ENCODE peak calls at places on chromosomes 1 and 21, in six cellular contexts. D is CD4-positive, alpha-beta T cell; B is left lobe of liver; G is activated T-cell treated with anti-CD3 and anti-CD28 coated beads, Interleukin-2, amount 50 U/mL, for 1 hour; H is ecto neural progenitor cell; W is NCI-H446. U is an unnamed sample.

GRCh38 chr1:219529116-219529515 is 83.8 kb downstream of the ZC3H11B start:
- DNase-seq in D (no peak), B (no peak), G (no peak), H (peak; percentile 52), W (no peak), U (no peak)

GRCh38 chr1:234874291-234875288 is 254.0 kb downstream of the TOMM20 start:
- DNase-seq in D (no peak), B (peak; percentile 92), G (no peak), H (no peak), W (no peak), U (no peak)

GRCh38 chr1:31181515-31182343 is 58.0 kb downstream of the NKAIN1 start:
- DNase-seq in D (no peak), B (peak; percentile 53), G (peak; percentile 40), H (peak; percentile 85), W (no peak), U (no peak)

GRCh38 chr21:38833122-38833521 is 27.4 kb downstream of the ETS2 start:
- DNase-seq in D (no peak), B (no peak), G (no peak), H (no peak), W (no peak), U (no peak)

GRCh38 chr1:116909511-116910378 is at the start of gene PTGFRN:
- DNase-seq in D (no peak), B (peak; percentile 75), G (peak; percentile 44), H (peak; percentile 86), W (peak; percentile 57), U (no peak)

GRCh38 chr1:5620997-5621396 is 371.2 kb downstream of the NPHP4 start:
- DNase-seq in D (no peak), B (no peak), G (no peak), H (peak; percentile 68), W (peak; percentile 9), U (no peak)

GRCh38 chr1:33460947-33461629 is 11.4 kb upstream of the ZSCAN20 start:
- DNase-seq in D (no peak), B (no peak), G (no peak), H (no peak), W (no peak), U (no peak)

GRCh38 chr1:186617860-186618780 is 62.1 kb downstream of the PTGS2 start:
- DNase-seq in D (peak; percentile 15), B (peak; percentile 49), G (peak; percentile 19), H (no peak), W (no peak), U (no peak)

GRCh38 chr21:38702196-38702595 is 103.5 kb upstream of the ETS2 start:
- DNase-seq in D (no peak), B (no peak), G (no peak), H (no peak), W (no peak), U (no peak)

GRCh38 chr1:231407537-231408396 is 14.3 kb downstream of the EGLN1 start:
- DNase-seq in D (no peak), B (no peak), G (no peak), H (no peak), W (no peak), U (no peak)

GRCh38 chr1:28208818-28209441 is 23.9 kb downstream of the DNAJC8 start:
- DNase-seq in D (peak; percentile 49), B (no peak), G (peak; percentile 55), H (no peak), W (peak; percentile 47), U (peak; percentile 3)

GRCh38 chr1:239570878-239571277 is 184.5 kb downstream of the CHRM3 start:
- DNase-seq in D (no peak), B (no peak), G (no peak), H (no peak), W (no peak), U (no peak)

GRCh38 chr21:37915941-37916794 is at the start of gene KCNJ6:
- DNase-seq in D (no peak), B (no peak), G (no peak), H (peak; percentile 88), W (peak; percentile 93), U (peak; percentile 51)

GRCh38 chr1:205791568-205792180 is 16.4 kb upstream of the RAB29 start:
- DNase-seq in D (peak; percentile 44), B (peak; percentile 69), G (peak; percentile 66), H (peak; percentile 76), W (peak; percentile 43), U (no peak)

GRCh38 chr21:38478782-38479181 is 19.5 kb downstream of the ERG start:
- DNase-seq in D (no peak), B (no peak), G (no peak), H (no peak), W (no peak), U (no peak)

GRCh38 chr1:171245458-171246064 is 2.7 kb upstream of the FMO1 start:
- DNase-seq in D (no peak), B (no peak), G (no peak), H (no peak), W (peak; percentile 40), U (no peak)

GRCh38 chr21:42850866-42851391 is 28.4 kb downstream of the WDR4 start:
- DNase-seq in D (no peak), B (no peak), G (peak; percentile 49), H (peak; percentile 65), W (no peak), U (no peak)

GRCh38 chr1:156502396-156502748 is 1.8 kb upstream of the MEF2D start:
- DNase-seq in D (no peak), B (no peak), G (no peak), H (no peak), W (no peak), U (no peak)

GRCh38 chr1:59271861-59272260 is 25.0 kb upstream of the FGGY start:
- DNase-seq in D (no peak), B (no peak), G (no peak), H (no peak), W (no peak), U (no peak)

GRCh38 chr21:30426732-30427131 is 1.0 kb upstream of the KRTAP13-3 start:
- DNase-seq in D (no peak), B (no peak), G (no peak), H (no peak), W (no peak), U (no peak)

GRCh38 chr1:25011966-25012625 is 82.0 kb upstream of the RUNX3 start:
- DNase-seq in D (no peak), B (peak; percentile 58), G (no peak), H (no peak), W (no peak), U (no peak)

GRCh38 chr21:44697811-44698734 is 1.1 kb downstream of the KRTAP10-12 start:
- DNase-seq in D (no peak), B (no peak), G (no peak), H (peak; percentile 70), W (no peak), U (no peak)

GRCh38 chr1:190373705-190374336 is 103.8 kb downstream of the BRINP3 start:
- DNase-seq in D (no peak), B (no peak), G (no peak), H (no peak), W (peak; percentile 8), U (no peak)

GRCh38 chr1:218705911-218706893 is 361.1 kb downstream of the TGFB2 start:
- DNase-seq in D (no peak), B (no peak), G (no peak), H (no peak), W (no peak), U (no peak)

GRCh38 chr1:203185061-203185461 is 1.4 kb downstream of the CHI3L1 start:
- DNase-seq in D (no peak), B (no peak), G (no peak), H (no peak), W (no peak), U (no peak)

GRCh38 chr1:218592688-218593087 is 247.6 kb downstream of the TGFB2 start:
- DNase-seq in D (no peak), B (no peak), G (no peak), H (no peak), W (no peak), U (no peak)

GRCh38 chr1:230661976-230662375 is 19.7 kb downstream of the COG2 start:
- DNase-seq in D (no peak), B (no peak), G (no peak), H (no peak), W (no peak), U (peak; percentile 82)

GRCh38 chr1:62493656-62494055 is 56.8 kb downstream of the USP1 start:
- DNase-seq in D (no peak), B (no peak), G (no peak), H (no peak), W (no peak), U (no peak)

GRCh38 chr1:149986486-149987296 is 23.8 kb downstream of the OTUD7B start:
- DNase-seq in D (no peak), B (no peak), G (no peak), H (no peak), W (no peak), U (no peak)

GRCh38 chr1:211118407-211119102 is 15.4 kb downstream of the KCNH1 start:
- DNase-seq in D (no peak), B (no peak), G (no peak), H (no peak), W (no peak), U (no peak)

GRCh38 chr1:32242341-32242851 is 4.6 kb upstream of the FAM167B start:
- DNase-seq in D (no peak), B (no peak), G (no peak), H (no peak), W (no peak), U (no peak)

GRCh38 chr1:208252126-208252853 is 8.1 kb upstream of the PLXNA2 start:
- DNase-seq in D (no peak), B (peak; percentile 87), G (no peak), H (no peak), W (no peak), U (no peak)

GRCh38 chr1:152926091-152926490 is 17.7 kb downstream of the IVL start:
- DNase-seq in D (no peak), B (no peak), G (no peak), H (no peak), W (peak; percentile 6), U (no peak)

GRCh38 chr1:89603651-89604413 is 29.1 kb upstream of the LRRC8C start:
- DNase-seq in D (no peak), B (no peak), G (no peak), H (no peak), W (no peak), U (no peak)

GRCh38 chr1:248828845-248829244 is 3.1 kb upstream of the SH3BP5L start:
- DNase-seq in D (no peak), B (no peak), G (no peak), H (no peak), W (no peak), U (no peak)

GRCh38 chr1:15736666-15737229 is 690 bp downstream of the SLC25A34 start:
- DNase-seq in D (no peak), B (peak; percentile 88), G (no peak), H (no peak), W (no peak), U (no peak)